ENCODE peak calls at places on chromosomes 11 and 22, in four cellular contexts. P is astrocyte of the spinal cord; U is activated naive CD4-positive, alpha-beta T cell; M is lower lobe of right lung. Z is an unnamed sample.

GRCh38 chr22:46178755-46179505 is 28.6 kb downstream of the PPARA start:
- DNase-seq in M (no peak), U (no peak), P (no peak), Z (no peak)

GRCh38 chr22:49233507-49234100 is 594.1 kb downstream of the BRD1 start:
- DNase-seq in P (no peak), U (no peak), M (no peak), Z (no peak)

GRCh38 chr11:24356501-24356900 is 140.4 kb upstream of the LUZP2 start:
- DNase-seq in M (no peak), U (no peak), P (no peak), Z (no peak)

GRCh38 chr11:61061081-61061826 is 41.0 kb upstream of the CD5 start:
- DNase-seq in M (no peak), U (peak), P (peak), Z (peak)

GRCh38 chr11:44893250-44894216 is 57.1 kb downstream of the TP53I11 start:
- DNase-seq in P (no peak), U (no peak), M (no peak), Z (no peak)

GRCh38 chr11:1197886-1198765 is 24.7 kb upstream of the MUC5B start:
- DNase-seq in U (no peak), M (peak), P (no peak), Z (no peak)

GRCh38 chr11:70460959-70461358 is 62.6 kb downstream of the CTTN start:
- DNase-seq in U (no peak), P (no peak), M (no peak), Z (no peak)

GRCh38 chr11:69130586-69131566 is 24.9 kb upstream of the SMIM38 start:
- DNase-seq in M (no peak), P (no peak), U (no peak), Z (no peak)

GRCh38 chr11:87425943-87426342 is 388.2 kb downstream of the TMEM135 start:
- DNase-seq in P (peak), U (no peak), M (no peak), Z (no peak)

GRCh38 chr11:75654314-75654713 is 14.5 kb downstream of the MAP6 start:
- DNase-seq in P (peak), U (no peak), M (no peak), Z (no peak)

GRCh38 chr11:112770017-112770416 is 191.2 kb upstream of the NCAM1 start:
- DNase-seq in U (no peak), M (no peak), P (no peak), Z (no peak)

GRCh38 chr11:14973621-14974020 is 1.5 kb upstream of the CALCA start:
- DNase-seq in U (peak), P (peak), M (no peak), Z (no peak)

Z was measured in effector CD4-positive, alpha-beta T cell.